ENCODE peak calls at places on chromosomes 4 and X, in four cellular contexts. K, D, T and I are unnamed samples.
A peak's percentile ranks its signal among the peaks of the same experiment; 100 is the strongest.

GRCh38 chrX:20066968-20067708 is 49.6 kb downstream of the MAP7D2 start:
- DNase-seq in D (peak; percentile 27), K (peak; percentile 35), T (peak; percentile 38), I (peak; percentile 30)

GRCh38 chr4:150257338-150257737 is 179.1 kb downstream of the DCLK2 start:
- DNase-seq in K (no peak), T (no peak), D (no peak), I (no peak)

GRCh38 chr4:76809594-76810305 is 88.2 kb downstream of the SOWAHB start:
- DNase-seq in D (no peak), T (no peak), K (peak; percentile 70), I (no peak)

GRCh38 chrX:120308959-120309872 is 2.0 kb downstream of the TMEM255A start:
- DNase-seq in D (no peak), T (peak; percentile 24), K (peak; percentile 57), I (no peak)

GRCh38 chr4:130210871-130211270 is 1114.9 kb downstream of the C4orf33 start:
- DNase-seq in T (peak; percentile 2), D (no peak), K (no peak), I (no peak)

GRCh38 chr4:6418193-6418755 is 54.1 kb downstream of the PPP2R2C start:
- DNase-seq in K (no peak), T (no peak), D (no peak), I (no peak)

GRCh38 chr4:85854543-85854942 is 379.6 kb downstream of the ARHGAP24 start:
- DNase-seq in K (no peak), T (no peak), D (no peak), I (no peak)

GRCh38 chr4:86333236-86333635 is 26.6 kb downstream of the MAPK10 start:
- DNase-seq in T (no peak), D (no peak), K (no peak), I (no peak)

GRCh38 chr4:23728971-23729370 is 160.9 kb downstream of the PPARGC1A start:
- DNase-seq in T (no peak), D (no peak), K (no peak), I (no peak)

GRCh38 chr4:22573198-22573597 is 57.3 kb upstream of the ADGRA3 start:
- DNase-seq in T (no peak), D (no peak), K (no peak), I (no peak)

GRCh38 chr4:90184560-90184959 is 57.4 kb downstream of the CCSER1 start:
- DNase-seq in D (no peak), K (no peak), T (no peak), I (no peak)

GRCh38 chr4:2290488-2290887 is 28.6 kb upstream of the MXD4 start:
- DNase-seq in K (no peak), D (no peak), T (no peak), I (no peak)

GRCh38 chrX:121569609-121570008 is 522.2 kb downstream of the GLUD2 start:
- DNase-seq in K (no peak), D (no peak), T (no peak), I (no peak)

GRCh38 chr4:149264093-149264733 is 551.4 kb downstream of the IQCM start:
- DNase-seq in T (peak; percentile 48), K (peak; percentile 50), D (peak; percentile 6), I (peak; percentile 22)

GRCh38 chr4:173334891-173335754 is 965 bp upstream of the HMGB2 start:
- DNase-seq in K (peak; percentile 83), T (peak; percentile 79), D (peak; percentile 94), I (no peak)

GRCh38 chr4:98745372-98745771 is 87.0 kb upstream of the TSPAN5 start:
- DNase-seq in K (peak; percentile 23), T (no peak), D (peak; percentile 29), I (no peak)

GRCh38 chrX:119655125-119655524 is 37.8 kb downstream of the SEPTIN6 start:
- DNase-seq in K (no peak), D (peak; percentile 40), T (no peak), I (no peak)

GRCh38 chrX:10221651-10222050 is 64.9 kb downstream of the CLCN4 start:
- DNase-seq in T (no peak), K (no peak), D (no peak), I (no peak)

GRCh38 chr4:122980860-122981259 is 58.5 kb upstream of the NUDT6 start:
- DNase-seq in T (no peak), D (no peak), K (no peak), I (no peak)

GRCh38 chr4:158295053-158295452 is 84.8 kb downstream of the TMEM144 start:
- DNase-seq in T (no peak), D (no peak), K (peak; percentile 64), I (no peak)

GRCh38 chr4:121030151-121030550 is 42.2 kb downstream of the NDNF start:
- DNase-seq in T (no peak), D (no peak), K (no peak), I (no peak)

GRCh38 chrX:17529349-17529748 is 154.3 kb downstream of the NHS start:
- DNase-seq in K (no peak), T (no peak), D (no peak), I (no peak)

GRCh38 chrX:21658746-21659145 is 616 bp upstream of the KLHL34 start:
- DNase-seq in T (no peak), K (no peak), D (no peak), I (no peak)

GRCh38 chrX:21655901-21656586 is 2.1 kb downstream of the KLHL34 start:
- DNase-seq in K (no peak), D (no peak), T (no peak), I (no peak)

GRCh38 chrX:21656587-21657317 is 1.4 kb downstream of the KLHL34 start:
- DNase-seq in K (no peak), D (no peak), T (no peak), I (no peak)

GRCh38 chrX:21658152-21658737 is at the start of gene KLHL34:
- DNase-seq in D (no peak), T (no peak), K (no peak), I (no peak)

GRCh38 chrX:21657318-21658151 is 595 bp downstream of the KLHL34 start:
- DNase-seq in T (no peak), D (no peak), K (no peak), I (no peak)
- H3K27me3 ChIP-seq in T (no peaks in the 10 kb centered on the region), D (no peaks in the 10 kb centered on the region), K (no peaks in the 10 kb centered on the region), I (no peaks in the 10 kb centered on the region)

GRCh38 chrX:136806891-136807410 is 26.2 kb upstream of the ARHGEF6 start:
- DNase-seq in T (no peak), D (no peak), K (no peak), I (no peak)

GRCh38 chrX:136812286-136812685 is 31.6 kb upstream of the ARHGEF6 start:
- DNase-seq in D (no peak), T (no peak), K (no peak), I (no peak)

GRCh38 chrX:136814847-136815634 is 34.3 kb upstream of the ARHGEF6 start:
- DNase-seq in D (no peak), K (peak; percentile 49), T (no peak), I (no peak)

GRCh38 chrX:136810493-136810892 is 29.8 kb upstream of the ARHGEF6 start:
- DNase-seq in T (no peak), K (no peak), D (no peak), I (no peak)
- TF ChIP-seq TCF7L2 in T (no peak), K (no peak), D (no peak), I (no peak)

GRCh38 chrX:56733459-56734046 is 4.5 kb downstream of the NBDY start:
- DNase-seq in K (peak; percentile 17), T (no peak), D (peak; percentile 11), I (no peak)

GRCh38 chrX:56736219-56736618 is 7.2 kb downstream of the NBDY start:
- DNase-seq in T (no peak), K (no peak), D (no peak), I (no peak)

DNA sequence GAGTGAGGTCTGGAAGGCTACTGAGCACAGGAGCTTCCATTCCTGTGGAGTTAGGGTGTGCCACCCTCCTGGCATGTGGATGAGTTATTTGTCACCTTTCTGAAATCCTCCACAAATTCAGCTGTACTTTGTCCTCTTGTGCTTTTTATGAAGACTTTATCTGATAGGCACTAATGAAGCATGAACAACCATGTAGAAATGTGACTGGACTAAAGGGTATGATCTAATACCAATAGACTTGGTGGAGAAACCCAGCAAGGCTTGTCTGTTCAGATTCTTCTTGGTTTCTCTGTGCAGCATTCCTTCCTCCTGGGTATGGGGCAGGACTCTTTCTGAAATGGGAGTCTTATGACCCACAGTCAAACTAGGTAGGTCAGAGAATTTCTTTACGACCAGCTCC is 9.6 kb downstream of the NBDY start:
- DNase-seq in T (no peak), D (no peak), K (no peak), I (no peak)
- TF ChIP-seq SIN3A in T (no peak), D (no peak), K (no peak), I (no peak)

GRCh38 chrX:150018931-150019331 is 80.6 kb upstream of the EOLA2 start:
- DNase-seq in T (no peak), K (peak; percentile 15), D (no peak), I (no peak)
- H3K27me3 ChIP-seq in T (no peaks in the 10 kb centered on the region), K (no peaks in the 10 kb centered on the region), D (no peaks in the 10 kb centered on the region), I (no peaks in the 10 kb centered on the region)

GRCh38 chr4:152657657-152658056 is 22.1 kb downstream of the TMEM154 start:
- DNase-seq in T (no peak), K (no peak), D (no peak), I (no peak)

GRCh38 chr4:152655272-152656129 is 24.3 kb downstream of the TMEM154 start:
- DNase-seq in K (no peak), D (no peak), T (no peak), I (no peak)

GRCh38 chr4:152651473-152652060 is 28.2 kb downstream of the TMEM154 start:
- DNase-seq in D (no peak), K (no peak), T (no peak), I (no peak)

GRCh38 chr4:152652102-152652501 is 27.7 kb downstream of the TMEM154 start:
- DNase-seq in K (no peak), D (no peak), T (no peak), I (no peak)
- TF ChIP-seq TCF7L2 in K (no peak), D (no peak), T (no peak), I (no peak)

DNA sequence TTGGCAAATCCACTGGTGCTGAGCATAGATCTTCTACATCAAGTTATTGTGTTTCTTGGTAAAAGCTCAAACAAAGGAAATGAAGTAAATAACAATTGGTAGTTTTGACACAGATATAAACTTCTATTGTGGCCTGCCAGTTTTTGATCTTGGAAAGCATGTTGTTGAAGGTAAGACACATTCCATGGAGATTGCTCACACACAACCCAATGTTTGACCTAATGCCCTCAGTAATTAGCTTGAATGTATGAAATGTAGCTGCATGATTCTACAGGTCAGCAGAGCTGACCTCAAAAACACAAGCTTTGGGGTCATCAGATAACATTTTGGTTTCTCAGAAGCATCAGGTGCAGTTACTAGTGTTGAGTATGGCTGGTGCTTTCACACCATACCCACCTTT is 16.5 kb downstream of the GPR173 start:
- DNase-seq in T (no peak), K (no peak), D (no peak), I (no peak)
- TF ChIP-seq SIN3A in T (no peak), K (no peak), D (no peak), I (no peak)

GRCh38 chr4:83204731-83205130 is 79.9 kb downstream of the COQ2 start:
- DNase-seq in D (no peak), T (no peak), K (no peak), I (no peak)

GRCh38 chr4:83205760-83206159 is 78.8 kb downstream of the COQ2 start:
- DNase-seq in T (no peak), D (no peak), K (no peak), I (no peak)

GRCh38 chr4:83207497-83208105 is 77.0 kb downstream of the COQ2 start:
- DNase-seq in D (no peak), K (no peak), T (peak; percentile 83), I (no peak)

GRCh38 chr4:83208776-83209365 is 75.7 kb downstream of the COQ2 start:
- DNase-seq in K (no peak), T (no peak), D (no peak), I (no peak)

GRCh38 chr4:83208371-83208770 is 76.2 kb downstream of the COQ2 start:
- DNase-seq in K (no peak), D (no peak), T (no peak), I (no peak)
- H3K27me3 ChIP-seq in K (no peaks in the 10 kb centered on the region), D (peaks cover 20% of the 10 kb centered on the region), T (no peaks in the 10 kb centered on the region), I (no peaks in the 10 kb centered on the region)